ENCODE peak calls at places on chromosomes 3 and 15, in seven cellular contexts. One of them, this sample, is unnamed.

GRCh38 chr3:54709785-54710184 is 218.1 kb downstream of the LRTM1 start:
- DNase-seq in IMR-90: no peak
- DNase-seq in GM12878: no peak
- DNase-seq in H1: no peak
- DNase-seq in A549: no peak
- DNase-seq in HepG2: no peak
- DNase-seq in K562: no peak
- DNase-seq in this sample: no peak

GRCh38 chr3:48410205-48411040 is 19.5 kb downstream of the PLXNB1 start:
- DNase-seq in IMR-90: no peak
- DNase-seq in HepG2: no peak
- DNase-seq in K562: no peak
- DNase-seq in H1: no peak
- DNase-seq in GM12878: no peak
- DNase-seq in A549: no peak
- DNase-seq in this sample: peak

GRCh38 chr3:3127432-3128010 is 781 bp downstream of the TRNT1 start:
- DNase-seq in A549: peak
- DNase-seq in K562: peak
- DNase-seq in HepG2: peak
- DNase-seq in H1: no peak
- DNase-seq in GM12878: no peak
- DNase-seq in IMR-90: peak
- DNase-seq in this sample: peak

GRCh38 chr3:133655731-133656130 is 6.0 kb downstream of the TOPBP1 start:
- DNase-seq in IMR-90: no peak
- DNase-seq in A549: no peak
- DNase-seq in K562: no peak
- DNase-seq in GM12878: no peak
- DNase-seq in H1: no peak
- DNase-seq in HepG2: no peak
- DNase-seq in this sample: no peak

GRCh38 chr3:11534783-11535081 is 109.0 kb downstream of the VGLL4 start:
- DNase-seq in K562: no peak
- DNase-seq in A549: no peak
- DNase-seq in H1: no peak
- DNase-seq in HepG2: no peak
- DNase-seq in IMR-90: no peak
- DNase-seq in GM12878: no peak
- DNase-seq in this sample: no peak

GRCh38 chr3:23659274-23659673 is 146.5 kb upstream of the UBE2E1 start:
- DNase-seq in HepG2: no peak
- DNase-seq in GM12878: peak
- DNase-seq in IMR-90: no peak
- DNase-seq in A549: no peak
- DNase-seq in K562: no peak
- DNase-seq in H1: no peak
- DNase-seq in this sample: no peak

GRCh38 chr3:116005404-116005803 is 382.1 kb downstream of the GAP43 start:
- DNase-seq in IMR-90: peak
- DNase-seq in H1: no peak
- DNase-seq in GM12878: no peak
- DNase-seq in A549: peak
- DNase-seq in K562: peak
- DNase-seq in HepG2: no peak
- DNase-seq in this sample: no peak

GRCh38 chr3:124862006-124862405 is 25.2 kb downstream of the ITGB5 start:
- DNase-seq in IMR-90: no peak
- DNase-seq in H1: no peak
- DNase-seq in GM12878: no peak
- DNase-seq in K562: no peak
- DNase-seq in A549: no peak
- DNase-seq in HepG2: no peak
- DNase-seq in this sample: no peak

GRCh38 chr3:179279837-179280236 is 28.9 kb upstream of the KCNMB3 start:
- DNase-seq in GM12878: no peak
- DNase-seq in IMR-90: no peak
- DNase-seq in HepG2: no peak
- DNase-seq in K562: no peak
- DNase-seq in H1: no peak
- DNase-seq in A549: no peak
- DNase-seq in this sample: no peak

GRCh38 chr3:142850395-142851023 is 38.4 kb downstream of the PCOLCE2 start:
- DNase-seq in K562: peak
- DNase-seq in GM12878: no peak
- DNase-seq in A549: peak
- DNase-seq in IMR-90: peak
- DNase-seq in H1: no peak
- DNase-seq in HepG2: peak
- DNase-seq in this sample: no peak

GRCh38 chr3:15326037-15326436 is 6.3 kb downstream of the SH3BP5 start:
- DNase-seq in GM12878: no peak
- DNase-seq in IMR-90: no peak
- DNase-seq in A549: no peak
- DNase-seq in H1: no peak
- DNase-seq in HepG2: no peak
- DNase-seq in K562: no peak
- DNase-seq in this sample: peak

GRCh38 chr3:139113231-139113749 is 68.6 kb upstream of the PRR23C start:
- DNase-seq in H1: peak
- DNase-seq in K562: no peak
- DNase-seq in HepG2: no peak
- DNase-seq in A549: no peak
- DNase-seq in GM12878: no peak
- DNase-seq in IMR-90: no peak
- DNase-seq in this sample: no peak

GRCh38 chr15:66950114-66950513 is 115.3 kb upstream of the SMAD3 start:
- DNase-seq in A549: no peak
- DNase-seq in HepG2: no peak
- DNase-seq in K562: no peak
- DNase-seq in GM12878: no peak
- DNase-seq in H1: no peak
- DNase-seq in IMR-90: no peak
- DNase-seq in this sample: no peak

GRCh38 chr3:23928525-23928924 is 11.6 kb downstream of the RPL15 start:
- DNase-seq in HepG2: no peak
- DNase-seq in A549: peak
- DNase-seq in H1: no peak
- DNase-seq in K562: no peak
- DNase-seq in IMR-90: no peak
- DNase-seq in GM12878: no peak
- DNase-seq in this sample: no peak

GRCh38 chr3:89932882-89933281 is 825.5 kb downstream of the EPHA3 start:
- DNase-seq in A549: no peak
- DNase-seq in H1: no peak
- DNase-seq in HepG2: no peak
- DNase-seq in IMR-90: no peak
- DNase-seq in K562: no peak
- DNase-seq in GM12878: no peak
- DNase-seq in this sample: no peak

GRCh38 chr15:92393994-92394326 is 279 bp downstream of the ST8SIA2 start:
- DNase-seq in GM12878: no peak
- DNase-seq in H1: no peak
- DNase-seq in K562: no peak
- DNase-seq in HepG2: no peak
- DNase-seq in IMR-90: no peak
- DNase-seq in A549: no peak
- DNase-seq in this sample: no peak

GRCh38 chr3:170598091-170598502 is 12.2 kb upstream of the SLC7A14 start:
- DNase-seq in H1: no peak
- DNase-seq in HepG2: peak
- DNase-seq in IMR-90: no peak
- DNase-seq in A549: no peak
- DNase-seq in K562: no peak
- DNase-seq in GM12878: no peak
- DNase-seq in this sample: peak

GRCh38 chr3:161043343-161044035 is 61.7 kb downstream of the B3GALNT1 start:
- DNase-seq in HepG2: no peak
- DNase-seq in H1: no peak
- DNase-seq in K562: no peak
- DNase-seq in A549: no peak
- DNase-seq in GM12878: no peak
- DNase-seq in IMR-90: no peak
- DNase-seq in this sample: no peak

GRCh38 chr3:114567774-114568173 is 273.9 kb downstream of the TIGIT start:
- DNase-seq in HepG2: no peak
- DNase-seq in A549: no peak
- DNase-seq in H1: no peak
- DNase-seq in GM12878: no peak
- DNase-seq in IMR-90: no peak
- DNase-seq in K562: no peak
- DNase-seq in this sample: no peak

GRCh38 chr15:80777137-80777536 is 2.0 kb upstream of the CEMIP start:
- DNase-seq in GM12878: no peak
- DNase-seq in HepG2: no peak
- DNase-seq in IMR-90: peak
- DNase-seq in K562: no peak
- DNase-seq in A549: peak
- DNase-seq in H1: no peak
- DNase-seq in this sample: no peak

GRCh38 chr3:181288145-181288544 is 298.6 kb upstream of the DNAJC19 start:
- DNase-seq in H1: no peak
- DNase-seq in K562: no peak
- DNase-seq in A549: no peak
- DNase-seq in GM12878: no peak
- DNase-seq in HepG2: no peak
- DNase-seq in IMR-90: no peak
- DNase-seq in this sample: no peak

GRCh38 chr3:160390554-160391138 is 8.4 kb downstream of the IFT80 start:
- DNase-seq in K562: no peak
- DNase-seq in HepG2: no peak
- DNase-seq in H1: no peak
- DNase-seq in IMR-90: no peak
- DNase-seq in GM12878: no peak
- DNase-seq in A549: no peak
- DNase-seq in this sample: no peak

GRCh38 chr15:72203507-72203837 is 5.9 kb upstream of the GRAMD2A start:
- DNase-seq in A549: peak
- DNase-seq in K562: no peak
- DNase-seq in GM12878: no peak
- DNase-seq in HepG2: no peak
- DNase-seq in H1: no peak
- DNase-seq in IMR-90: peak
- DNase-seq in this sample: peak

DNA sequence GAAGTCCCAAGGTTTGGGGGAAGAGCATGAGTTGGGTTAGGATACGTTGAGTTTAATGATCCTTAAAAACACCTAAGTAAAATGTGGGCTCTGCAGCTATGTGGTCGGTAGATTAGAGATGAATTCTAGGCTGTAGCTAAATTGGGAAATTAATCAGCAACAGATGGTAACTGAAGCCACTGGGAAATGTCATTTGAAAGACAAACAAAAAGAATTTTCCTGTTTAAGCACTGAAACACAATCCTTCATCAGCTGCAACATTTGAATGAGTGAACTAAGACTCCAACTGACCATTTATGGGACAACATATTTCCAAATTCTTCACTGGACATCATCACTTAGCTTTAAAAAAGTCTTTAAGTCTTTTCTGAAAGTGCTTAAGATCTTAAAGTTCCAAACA is 226.9 kb downstream of the ZNF385D start:
- DNase-seq in K562: no peak
- DNase-seq in IMR-90: no peak
- DNase-seq in H1: no peak
- DNase-seq in GM12878: no peak
- DNase-seq in A549: no peak
- DNase-seq in HepG2: no peak
- DNase-seq in this sample: peak
- TF ChIP-seq RFX5 in K562: no peak
- TF ChIP-seq RFX5 in IMR-90: no peak
- TF ChIP-seq RFX5 in H1: no peak
- TF ChIP-seq RFX5 in GM12878: no peak
- TF ChIP-seq RFX5 in A549: no peak
- TF ChIP-seq RFX5 in HepG2: no peak
- TF ChIP-seq RFX5 in this sample: no peak

GRCh38 chr15:33913459-33913858 is 54.8 kb upstream of the CHRM5 start:
- DNase-seq in IMR-90: peak
- DNase-seq in HepG2: no peak
- DNase-seq in K562: no peak
- DNase-seq in GM12878: no peak
- DNase-seq in A549: no peak
- DNase-seq in H1: no peak
- DNase-seq in this sample: no peak
- TF ChIP-seq RFX5 in IMR-90: no peak
- TF ChIP-seq RFX5 in HepG2: no peak
- TF ChIP-seq RFX5 in K562: no peak
- TF ChIP-seq RFX5 in GM12878: no peak
- TF ChIP-seq RFX5 in A549: no peak
- TF ChIP-seq RFX5 in H1: no peak
- TF ChIP-seq RFX5 in this sample: no peak

GRCh38 chr3:106212658-106213222 is 343.9 kb upstream of the CBLB start:
- DNase-seq in GM12878: no peak
- DNase-seq in K562: no peak
- DNase-seq in H1: no peak
- DNase-seq in A549: no peak
- DNase-seq in IMR-90: peak
- DNase-seq in HepG2: no peak
- DNase-seq in this sample: no peak
- TF ChIP-seq RFX5 in GM12878: no peak
- TF ChIP-seq RFX5 in K562: no peak
- TF ChIP-seq RFX5 in H1: no peak
- TF ChIP-seq RFX5 in A549: no peak
- TF ChIP-seq RFX5 in IMR-90: no peak
- TF ChIP-seq RFX5 in HepG2: no peak
- TF ChIP-seq RFX5 in this sample: no peak

GRCh38 chr3:153658151-153658550 is 463.0 kb upstream of the ARHGEF26 start:
- DNase-seq in K562: no peak
- DNase-seq in HepG2: no peak
- DNase-seq in H1: no peak
- DNase-seq in A549: no peak
- DNase-seq in IMR-90: no peak
- DNase-seq in GM12878: no peak
- DNase-seq in this sample: no peak
- TF ChIP-seq RFX5 in K562: no peak
- TF ChIP-seq RFX5 in HepG2: no peak
- TF ChIP-seq RFX5 in H1: no peak
- TF ChIP-seq RFX5 in A549: no peak
- TF ChIP-seq RFX5 in IMR-90: no peak
- TF ChIP-seq RFX5 in GM12878: no peak
- TF ChIP-seq RFX5 in this sample: no peak

GRCh38 chr15:51380999-51381806 is 39.7 kb downstream of the GLDN start:
- DNase-seq in K562: peak
- DNase-seq in A549: peak
- DNase-seq in GM12878: peak
- DNase-seq in H1: peak
- DNase-seq in HepG2: peak
- DNase-seq in IMR-90: peak
- DNase-seq in this sample: peak
- TF ChIP-seq RFX5 in K562: no peak
- TF ChIP-seq RFX5 in A549: no peak
- TF ChIP-seq RFX5 in GM12878: no peak
- TF ChIP-seq RFX5 in H1: no peak
- TF ChIP-seq RFX5 in HepG2: no peak
- TF ChIP-seq RFX5 in IMR-90: no peak
- TF ChIP-seq RFX5 in this sample: no peak

This sample was measured in SK-N-SH.